ENCODE peak calls at places on chromosomes 3 and 15, in four cellular contexts. F, B, H and I are unnamed samples.

GRCh38 chr15:89978914-89979313 is 22.2 kb upstream of the ZNF710 start:
- DNase-seq in F (no peak), B (no peak), H (no peak), I (no peak)

GRCh38 chr3:129616713-129617112 is 10.2 kb upstream of the PLXND1 start:
- DNase-seq in B (no peak), H (no peak), F (no peak), I (no peak)

GRCh38 chr3:107384907-107385306 is 7.7 kb downstream of the CCDC54 start:
- DNase-seq in B (no peak), F (no peak), H (no peak), I (no peak)

GRCh38 chr15:58608129-58608590 is 141.3 kb downstream of the ADAM10 start:
- DNase-seq in B (no peak), H (no peak), F (no peak), I (no peak)

GRCh38 chr3:4720316-4721075 is 227.3 kb downstream of the ITPR1 start:
- DNase-seq in B (peak), F (peak), H (no peak), I (peak)

GRCh38 chr15:36810656-36811449 is 231.4 kb downstream of the CDIN1 start:
- DNase-seq in B (no peak), H (no peak), F (peak), I (peak)

GRCh38 chr3:157464283-157464682 is 27.6 kb downstream of the PTX3 start:
- DNase-seq in B (no peak), H (no peak), F (no peak), I (no peak)

GRCh38 chr3:43290961-43291360 is 4.6 kb downstream of the SNRK start:
- DNase-seq in F (no peak), H (no peak), B (no peak), I (no peak)

GRCh38 chr3:43455233-43455632 is 166.6 kb downstream of the ANO10 start:
- DNase-seq in B (peak), H (no peak), F (peak), I (no peak)

GRCh38 chr3:67000006-67000405 is 1.9 kb downstream of the KBTBD8 start:
- DNase-seq in F (no peak), B (no peak), H (peak), I (no peak)

GRCh38 chr3:41601404-41601987 is 360.4 kb downstream of the ULK4 start:
- DNase-seq in H (no peak), F (no peak), B (no peak), I (no peak)

GRCh38 chr15:57033715-57034439 is 115.4 kb downstream of the TCF12 start:
- DNase-seq in F (no peak), B (peak), H (no peak), I (no peak)

GRCh38 chr15:57150066-57150865 is 226.0 kb upstream of the CGNL1 start:
- DNase-seq in F (no peak), B (no peak), H (no peak), I (no peak)

GRCh38 chr3:73007992-73008712 is 11.5 kb downstream of the PPP4R2 start:
- DNase-seq in H (no peak), F (no peak), B (no peak), I (no peak)
- TF ChIP-seq FOXK2 in H (no peak), F (no peak), B (no peak), I (no peak)

GRCh38 chr3:104316118-104316517 is 1050.6 kb upstream of the ALCAM start:
- DNase-seq in F (no peak), B (no peak), H (no peak), I (no peak)
- TF ChIP-seq FOXK2 in F (no peak), B (no peak), H (no peak), I (no peak)

DNA sequence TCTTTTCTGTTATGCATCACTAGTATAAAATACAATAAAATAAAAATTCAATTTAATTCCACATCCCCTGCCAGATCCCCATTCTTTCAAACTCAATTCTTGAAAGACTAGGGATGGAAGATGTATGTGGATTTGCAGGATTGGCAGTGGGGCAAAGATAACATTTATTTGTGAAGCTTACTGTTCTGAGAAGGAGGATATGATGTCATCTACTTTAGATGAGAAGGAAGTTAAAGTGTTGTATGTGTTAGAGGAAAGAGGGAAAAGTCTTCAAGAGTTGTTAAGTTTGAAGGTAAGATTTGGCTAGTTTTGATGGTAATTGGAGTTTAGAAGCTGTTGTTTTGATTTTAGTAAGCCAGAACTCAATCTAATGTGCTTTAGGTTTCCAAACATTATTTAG is 845.1 kb upstream of the NR2F2 start:
- DNase-seq in B (no peak), F (no peak), H (no peak), I (no peak)
- TF ChIP-seq FOXK2 in B (no peak), F (no peak), H (no peak), I (no peak)

DNA sequence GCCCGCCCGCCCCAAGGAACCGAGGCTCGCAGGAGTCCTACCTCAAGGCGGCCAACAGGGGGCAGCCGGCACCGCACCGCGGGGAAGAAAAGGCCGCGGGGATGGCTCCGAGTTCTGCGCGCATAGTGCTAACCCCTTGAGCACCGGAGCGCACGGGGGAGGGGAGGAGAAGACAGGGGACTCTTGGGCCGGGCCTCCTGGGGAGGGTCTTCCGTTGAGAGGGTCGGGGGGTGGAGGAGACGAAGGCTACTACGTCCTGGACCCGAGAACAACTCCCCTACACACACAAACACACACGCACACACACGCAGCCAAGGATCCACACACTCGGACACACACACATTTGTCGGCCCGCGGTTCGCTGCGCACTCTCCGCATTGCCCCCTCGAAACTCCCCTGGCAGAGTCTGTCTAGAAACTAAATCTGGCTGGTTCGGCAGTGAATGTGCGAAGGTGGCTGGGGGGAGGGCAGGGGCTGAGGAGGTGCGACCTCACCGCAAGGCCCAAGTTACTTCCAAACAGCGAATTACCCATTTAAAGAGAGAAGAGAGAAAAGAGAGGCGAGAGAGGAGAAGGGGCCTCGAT is 1.8 kb downstream of the WNT5A start:
- DNase-seq in H (peak), F (peak), B (peak), I (peak)
- TF ChIP-seq FOXK2 in H (no peak), F (no peak), B (no peak), I (no peak)

GRCh38 chr3:174436367-174436766 is 422.8 kb upstream of the NAALADL2 start:
- DNase-seq in B (no peak), H (no peak), F (no peak), I (no peak)
- TF ChIP-seq FOXK2 in B (no peak), H (no peak), F (no peak), I (no peak)

GRCh38 chr15:63082366-63082765 is 39.3 kb upstream of the LACTB start:
- DNase-seq in F (no peak), B (peak), H (no peak), I (no peak)

GRCh38 chr15:63083541-63083940 is 38.1 kb upstream of the LACTB start:
- DNase-seq in B (no peak), F (peak), H (no peak), I (no peak)

GRCh38 chr15:63085289-63085688 is 36.4 kb upstream of the LACTB start:
- DNase-seq in F (no peak), H (no peak), B (no peak), I (no peak)

GRCh38 chr15:63084806-63085205 is 36.9 kb upstream of the LACTB start:
- DNase-seq in H (no peak), B (no peak), F (no peak), I (no peak)

GRCh38 chr15:63083046-63083445 is 38.6 kb upstream of the LACTB start:
- DNase-seq in B (no peak), F (no peak), H (no peak), I (no peak)
- TF ChIP-seq FOXK2 in B (no peak), F (no peak), H (no peak), I (no peak)

GRCh38 chr3:37321863-37322262 is 147.5 kb upstream of the LRRFIP2 start:
- DNase-seq in B (no peak), H (no peak), F (no peak), I (no peak)

GRCh38 chr3:37321260-37321852 is 147.0 kb upstream of the LRRFIP2 start:
- DNase-seq in B (no peak), H (no peak), F (no peak), I (no peak)

GRCh38 chr3:37319784-37320183 is 145.4 kb upstream of the LRRFIP2 start:
- DNase-seq in F (no peak), B (no peak), H (no peak), I (no peak)

GRCh38 chr3:37324752-37325407 is 150.5 kb upstream of the LRRFIP2 start:
- DNase-seq in H (no peak), F (no peak), B (no peak), I (no peak)

DNA sequence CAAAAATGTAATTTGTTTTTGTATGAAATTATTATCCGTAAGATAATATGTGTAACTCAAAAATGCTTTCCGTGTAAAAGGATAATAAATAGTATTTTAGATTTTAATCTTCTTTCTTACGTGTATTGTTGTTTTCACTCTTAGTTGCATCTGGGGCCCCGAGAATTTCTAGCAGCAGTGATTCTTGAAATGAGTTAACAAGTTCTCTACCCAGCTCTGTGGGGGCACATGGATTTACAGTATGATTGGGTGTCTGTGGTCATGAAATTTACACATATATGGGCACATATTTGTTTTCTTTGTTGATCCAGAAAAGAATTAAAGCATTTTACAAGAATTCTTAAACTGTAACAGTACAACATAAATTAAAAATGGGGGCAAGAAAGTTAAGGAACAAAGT is 145.9 kb upstream of the LRRFIP2 start:
- DNase-seq in B (no peak), F (no peak), H (no peak), I (no peak)
- TF ChIP-seq FOXK2 in B (no peak), F (no peak), H (no peak), I (no peak)

DNA sequence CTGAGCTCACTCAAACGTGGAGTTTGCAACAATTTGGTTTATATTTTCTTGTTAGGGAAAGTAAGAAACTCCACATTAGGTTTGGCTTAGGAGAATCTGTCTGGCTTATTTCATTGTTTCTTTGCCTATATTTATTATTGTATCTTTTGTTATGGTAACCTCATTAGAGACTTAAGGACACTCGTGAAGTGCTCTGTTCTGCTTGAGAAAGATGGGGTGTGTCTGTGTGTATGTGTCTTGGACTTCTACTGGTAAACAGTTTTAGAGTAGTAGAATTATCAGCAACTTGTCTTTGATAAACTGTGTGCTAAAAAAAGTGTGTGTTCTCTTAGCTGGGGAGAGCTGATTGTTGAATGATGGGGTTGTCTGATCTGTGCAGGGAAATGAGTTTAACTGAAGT is 306.5 kb downstream of the RBMS3 start:
- DNase-seq in H (no peak), F (no peak), B (no peak), I (no peak)
- TF ChIP-seq FOXK2 in H (no peak), F (no peak), B (no peak), I (no peak)